ENCODE peak calls at places on chromosomes 3 and 15, in four cellular contexts. A is stimulated activated CD4-positive, alpha-beta T cell treated with anti-CD3 and anti-CD28 coated beads, Interleukin-12 subunit alpha, Interleukin-12 subunit beta, amount 100 ng/mL, for 48 hours; C is iPS DF 6.9; K is BJ. E is an unnamed sample.

GRCh38 chr3:21398461-21398860 is 352.5 kb downstream of the ZNF385D start:
- DNase-seq in A (no peak), C (no peak), K (no peak), E (no peak)

GRCh38 chr3:46585799-46586693 is 19.9 kb upstream of the LRRC2 start:
- DNase-seq in C (no peak), A (no peak), K (no peak), E (no peak)

GRCh38 chr15:101088788-101089578 is 162.9 kb downstream of the CHSY1 start:
- DNase-seq in C (peak), A (peak), K (no peak), E (no peak)

GRCh38 chr3:140529558-140529957 is 148.3 kb upstream of the TRIM42 start:
- DNase-seq in A (no peak), K (no peak), C (no peak), E (no peak)

GRCh38 chr15:27328616-27329015 is 357.6 kb downstream of the GABRG3 start:
- DNase-seq in A (no peak), C (no peak), K (no peak), E (no peak)

GRCh38 chr3:177569193-177569592 is 371.9 kb upstream of the TBL1XR1 start:
- DNase-seq in K (no peak), C (no peak), A (no peak), E (no peak)

GRCh38 chr15:65577129-65577996 is 33.6 kb downstream of the INTS14 start:
- DNase-seq in K (no peak), A (no peak), C (no peak), E (no peak)

GRCh38 chr15:22959451-22960101 is 20.6 kb downstream of the CYFIP1 start:
- DNase-seq in A (no peak), K (no peak), C (no peak), E (no peak)

GRCh38 chr15:77014137-77015081 is 19.5 kb downstream of the PSTPIP1 start:
- DNase-seq in C (no peak), K (no peak), A (no peak), E (no peak)

GRCh38 chr15:32873292-32874114 is 155.7 kb downstream of the GREM1 start:
- DNase-seq in A (no peak), K (no peak), C (no peak), E (no peak)

GRCh38 chr15:100111103-100112060 is 230.4 kb downstream of the ADAMTS17 start:
- DNase-seq in C (no peak), A (peak), K (no peak), E (peak)